ENCODE peak calls at places on chromosome 13, in seven cellular contexts. N, U, C, R, E, H and W are unnamed samples.

GRCh38 chr13:114097893-114098688 is 34.3 kb downstream of the RASA3 start:
- DNase-seq in N (no peak), U (peak), C (no peak), R (no peak), E (no peak), H (no peak), W (no peak)

GRCh38 chr13:110498765-110499164 is 62.8 kb downstream of the RAB20 start:
- DNase-seq in N (no peak), U (no peak), C (no peak), R (no peak), E (no peak), H (no peak), W (no peak)

GRCh38 chr13:95559100-95559499 is 6.6 kb downstream of the CLDN10 start:
- DNase-seq in N (no peak), U (no peak), C (no peak), R (no peak), E (no peak), H (no peak), W (no peak)

GRCh38 chr13:36795463-36795862 is 23.6 kb upstream of the RFXAP start:
- DNase-seq in N (no peak), U (peak), C (no peak), R (no peak), E (no peak), H (no peak), W (no peak)

GRCh38 chr13:82344867-82345266 is 1537.4 kb downstream of the SLITRK1 start:
- DNase-seq in N (no peak), U (no peak), C (no peak), R (no peak), E (no peak), H (no peak), W (no peak)

GRCh38 chr13:37058801-37059135 is 720 bp downstream of the SUPT20H start:
- DNase-seq in N (peak), U (no peak), C (no peak), R (peak), E (peak), H (no peak), W (no peak)

GRCh38 chr13:80900557-80900956 is 559.6 kb upstream of the SPRY2 start:
- DNase-seq in N (no peak), U (no peak), C (no peak), R (no peak), E (no peak), H (no peak), W (no peak)

GRCh38 chr13:63287926-63288325 is 1872.3 kb upstream of the PCDH20 start:
- DNase-seq in N (no peak), U (no peak), C (peak), R (no peak), E (no peak), H (no peak), W (no peak)

GRCh38 chr13:98454389-98454881 is 122.5 kb downstream of the STK24 start:
- DNase-seq in N (no peak), U (no peak), C (peak), R (peak), E (no peak), H (peak), W (no peak)

GRCh38 chr13:49938274-49938673 is 2.1 kb upstream of the SPRYD7 start:
- DNase-seq in N (no peak), U (no peak), C (no peak), R (no peak), E (no peak), H (no peak), W (no peak)

GRCh38 chr13:107138468-107138867 is 570.5 kb upstream of the ARGLU1 start:
- DNase-seq in N (no peak), U (no peak), C (peak), R (no peak), E (no peak), H (no peak), W (no peak)

GRCh38 chr13:58597552-58597951 is 966.0 kb downstream of the PCDH17 start:
- DNase-seq in N (no peak), U (no peak), C (no peak), R (no peak), E (no peak), H (no peak), W (no peak)

GRCh38 chr13:40057228-40057627 is 401.8 kb downstream of the COG6 start:
- DNase-seq in N (no peak), U (no peak), C (no peak), R (no peak), E (no peak), H (no peak), W (no peak)

GRCh38 chr13:99949657-99950413 is 21.7 kb downstream of the ZIC5 start:
- DNase-seq in N (no peak), U (no peak), C (no peak), R (peak), E (no peak), H (no peak), W (no peak)

GRCh38 chr13:112882555-112883024 is 86.4 kb upstream of the MCF2L start:
- DNase-seq in N (no peak), U (no peak), C (no peak), R (no peak), E (no peak), H (no peak), W (no peak)

GRCh38 chr13:109743706-109744453 is 42.5 kb downstream of the IRS2 start:
- DNase-seq in N (peak), U (no peak), C (peak), R (peak), E (peak), H (peak), W (peak)

GRCh38 chr13:113120300-113121182 is 2.1 kb upstream of the F10 start:
- DNase-seq in N (no peak), U (no peak), C (no peak), R (no peak), E (no peak), H (no peak), W (peak)

GRCh38 chr13:37102896-37103295 is 2.6 kb downstream of the CSNK1A1L start:
- DNase-seq in N (no peak), U (no peak), C (no peak), R (peak), E (no peak), H (no peak), W (no peak)

GRCh38 chr13:98315902-98316301 is 138.8 kb upstream of the RNF113B start:
- DNase-seq in N (no peak), U (no peak), C (no peak), R (no peak), E (no peak), H (no peak), W (no peak)

GRCh38 chr13:108624108-108624507 is 5.3 kb upstream of the MYO16 start:
- DNase-seq in N (no peak), U (no peak), C (no peak), R (no peak), E (no peak), H (no peak), W (no peak)

GRCh38 chr13:113138792-113139551 is 16.4 kb downstream of the F10 start:
- DNase-seq in N (no peak), U (no peak), C (no peak), R (peak), E (no peak), H (no peak), W (peak)

GRCh38 chr13:107941345-107942029 is 273.8 kb downstream of the LIG4 start:
- DNase-seq in N (no peak), U (no peak), C (no peak), R (no peak), E (peak), H (no peak), W (no peak)

GRCh38 chr13:33388254-33388998 is 102.9 kb upstream of the STARD13 start:
- DNase-seq in N (peak), U (no peak), C (no peak), R (no peak), E (peak), H (no peak), W (no peak)

GRCh38 chr13:52599853-52600603 is 42.2 kb upstream of the HNRNPA1L2 start:
- DNase-seq in N (peak), U (peak), C (peak), R (peak), E (no peak), H (no peak), W (peak)

GRCh38 chr13:111061338-111062045 is 53.6 kb upstream of the ARHGEF7 start:
- DNase-seq in N (no peak), U (no peak), C (no peak), R (no peak), E (no peak), H (no peak), W (peak)

GRCh38 chr13:39144941-39145533 is 106.8 kb downstream of the NHLRC3 start:
- DNase-seq in N (peak), U (peak), C (peak), R (peak), E (peak), H (peak), W (no peak)

GRCh38 chr13:42615691-42616090 is 41.7 kb downstream of the TNFSF11 start:
- DNase-seq in N (no peak), U (no peak), C (peak), R (peak), E (no peak), H (peak), W (no peak)

GRCh38 chr13:111854403-111854802 is 212.5 kb upstream of the SOX1 start:
- DNase-seq in N (no peak), U (no peak), C (no peak), R (no peak), E (no peak), H (no peak), W (no peak)

GRCh38 chr13:26759907-26760834 is at the start of gene GPR12:
- DNase-seq in N (no peak), U (peak), C (peak), R (peak), E (no peak), H (peak), W (no peak)

GRCh38 chr13:29619995-29620394 is 24.5 kb upstream of the SLC7A1 start:
- DNase-seq in N (peak), U (no peak), C (no peak), R (peak), E (no peak), H (peak), W (no peak)
- TF ChIP-seq CTCF in N (no peak), U (no peak), C (no peak), R (no peak), E (no peak), H (no peak), W (no peak)

DNA sequence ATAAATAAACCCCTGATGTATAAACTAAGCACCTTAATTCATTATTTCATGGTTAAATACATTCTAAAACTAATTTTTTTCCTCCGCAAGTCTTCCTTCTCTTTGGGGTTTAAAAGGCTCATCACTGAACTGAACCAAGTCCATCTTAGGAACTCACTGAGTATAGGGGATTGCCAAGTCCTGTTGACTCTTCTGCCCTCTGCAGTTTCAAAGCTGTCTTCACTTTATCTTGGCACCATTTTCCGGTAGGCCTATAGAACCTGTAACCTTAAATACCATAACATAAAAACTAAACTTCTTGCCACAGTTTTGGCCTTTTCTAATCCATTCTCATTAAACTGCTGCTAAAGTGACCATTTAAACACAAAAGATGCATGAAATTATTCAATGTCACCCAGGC is 66.5 kb upstream of the USPL1 start:
- DNase-seq in N (peak), U (no peak), C (peak), R (peak), E (no peak), H (peak), W (no peak)
- TF ChIP-seq CTCF in N (peak), U (no peak), C (no peak), R (peak), E (no peak), H (peak), W (peak)

GRCh38 chr13:44967656-44968451 is 21.4 kb downstream of the NUFIP1 start:
- DNase-seq in N (no peak), U (no peak), C (peak), R (peak), E (no peak), H (no peak), W (no peak)
- TF ChIP-seq CTCF in N (no peak), U (no peak), C (peak), R (peak), E (no peak), H (peak), W (peak)

GRCh38 chr13:106098778-106099177 is 436.7 kb downstream of the EFNB2 start:
- DNase-seq in N (no peak), U (no peak), C (no peak), R (peak), E (no peak), H (no peak), W (no peak)

GRCh38 chr13:106099765-106100164 is 435.7 kb downstream of the EFNB2 start:
- DNase-seq in N (no peak), U (no peak), C (no peak), R (peak), E (no peak), H (no peak), W (no peak)

GRCh38 chr13:106102776-106103175 is 432.7 kb downstream of the EFNB2 start:
- DNase-seq in N (no peak), U (no peak), C (no peak), R (no peak), E (no peak), H (no peak), W (no peak)

GRCh38 chr13:106101201-106101600 is 434.3 kb downstream of the EFNB2 start:
- DNase-seq in N (no peak), U (no peak), C (no peak), R (no peak), E (no peak), H (no peak), W (no peak)

GRCh38 chr13:106100261-106100919 is 435.1 kb downstream of the EFNB2 start:
- DNase-seq in N (no peak), U (peak), C (no peak), R (no peak), E (peak), H (no peak), W (no peak)
- TF ChIP-seq CTCF in N (no peak), U (no peak), C (no peak), R (no peak), E (no peak), H (no peak), W (no peak)

DNA sequence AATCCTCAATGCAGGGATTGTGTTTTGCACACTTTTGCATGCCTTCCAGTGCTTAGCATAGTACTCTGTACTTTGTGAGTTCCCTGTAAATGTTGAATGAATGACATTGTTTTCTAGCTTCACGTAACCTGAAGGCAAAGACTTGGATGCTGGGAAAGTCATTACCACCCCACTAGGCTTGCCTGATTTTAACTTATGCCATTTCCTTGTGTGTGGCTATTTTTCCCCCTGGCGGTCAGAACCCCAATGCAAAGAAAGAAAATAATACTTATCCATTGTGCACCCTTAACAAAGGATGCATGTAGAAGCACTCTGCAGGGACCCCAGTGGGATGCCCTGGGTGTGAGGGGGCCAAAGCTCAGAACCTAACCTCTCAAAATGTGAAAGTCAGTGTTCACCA is 1.2 kb upstream of the ENOX1 start:
- DNase-seq in N (no peak), U (peak), C (peak), R (peak), E (peak), H (peak), W (no peak)
- TF ChIP-seq CTCF in N (no peak), U (no peak), C (peak), R (peak), E (peak), H (peak), W (peak)

GRCh38 chr13:73849292-73849691 is 284.9 kb downstream of the KLF12 start:
- DNase-seq in N (peak), U (peak), C (peak), R (peak), E (no peak), H (peak), W (no peak)
- TF ChIP-seq CTCF in N (no peak), U (peak), C (peak), R (peak), E (no peak), H (peak), W (peak)